ENCODE peak calls at places on chromosomes 13 and 19, in seven cellular contexts. O is CD8-positive, alpha-beta T cell; Z is fibroblast of lung; W is breast epithelium; V is lung; C is A549; Q is prostate gland. U is an unnamed sample.

GRCh38 chr19:2266183-2266993 is 10.2 kb upstream of the JSRP1 start:
- DNase-seq in O (no peak), Z (peak), W (peak), V (peak), C (no peak), Q (peak), U (peak)

GRCh38 chr19:23957660-23958281 is 43.1 kb downstream of the ZNF726 start:
- DNase-seq in O (no peak), Z (peak), W (no peak), V (peak), C (peak), Q (no peak), U (peak)

GRCh38 chr13:79589605-79590511 is 108.9 kb downstream of the NDFIP2 start:
- DNase-seq in O (no peak), Z (no peak), W (no peak), V (no peak), C (no peak), Q (peak), U (peak)

GRCh38 chr19:8254286-8255001 is 45.3 kb downstream of the CERS4 start:
- DNase-seq in O (no peak), Z (no peak), W (no peak), V (no peak), C (no peak), Q (no peak), U (no peak)

GRCh38 chr13:100128838-100129237 is 39.9 kb downstream of the PCCA start:
- DNase-seq in O (no peak), Z (no peak), W (no peak), V (no peak), C (no peak), Q (no peak), U (no peak)

GRCh38 chr19:30356951-30357579 is 15.1 kb upstream of the ZNF536 start:
- DNase-seq in O (no peak), Z (no peak), W (peak), V (no peak), C (no peak), Q (no peak), U (no peak)

GRCh38 chr13:96091164-96091931 is 1.4 kb downstream of the HS6ST3 start:
- DNase-seq in O (no peak), Z (no peak), W (no peak), V (no peak), C (no peak), Q (no peak), U (no peak)

GRCh38 chr13:28750187-28751045 is 31.6 kb upstream of the SLC46A3 start:
- DNase-seq in O (no peak), Z (no peak), W (no peak), V (no peak), C (peak), Q (no peak), U (peak)

GRCh38 chr13:92994056-92994455 is 232.6 kb upstream of the GPC6 start:
- DNase-seq in O (no peak), Z (peak), W (no peak), V (no peak), C (no peak), Q (no peak), U (peak)

GRCh38 chr19:34678085-34678412 is 571 bp downstream of the ZNF302 start:
- DNase-seq in O (no peak), Z (no peak), W (no peak), V (no peak), C (no peak), Q (no peak), U (no peak)

GRCh38 chr19:6278740-6279619 is 795 bp downstream of the MLLT1 start:
- DNase-seq in O (no peak), Z (no peak), W (no peak), V (no peak), C (no peak), Q (no peak), U (no peak)

GRCh38 chr19:54179921-54180452 is 7.0 kb upstream of the TMC4 start:
- DNase-seq in O (no peak), Z (peak), W (no peak), V (no peak), C (peak), Q (no peak), U (peak)

GRCh38 chr13:26050568-26051230 is 1.1 kb downstream of the SHISA2 start:
- DNase-seq in O (no peak), Z (no peak), W (no peak), V (peak), C (peak), Q (no peak), U (no peak)

GRCh38 chr13:44259045-44260042 is 114.3 kb upstream of the SERP2 start:
- DNase-seq in O (peak), Z (peak), W (no peak), V (peak), C (peak), Q (no peak), U (peak)

GRCh38 chr13:75226092-75226491 is 255.9 kb downstream of the TBC1D4 start:
- DNase-seq in O (no peak), Z (no peak), W (no peak), V (peak), C (no peak), Q (no peak), U (peak)

GRCh38 chr13:98978280-98978679 is 416 bp upstream of the DOCK9 start:
- DNase-seq in O (no peak), Z (peak), W (no peak), V (no peak), C (no peak), Q (no peak), U (peak)

GRCh38 chr13:98751397-98752110 is 918 bp downstream of the SLC15A1 start:
- DNase-seq in O (no peak), Z (peak), W (no peak), V (no peak), C (peak), Q (no peak), U (peak)

GRCh38 chr19:33300016-33300981 is 2.0 kb downstream of the CEBPA start:
- DNase-seq in O (no peak), Z (no peak), W (peak), V (peak), C (no peak), Q (peak), U (no peak)

DNA sequence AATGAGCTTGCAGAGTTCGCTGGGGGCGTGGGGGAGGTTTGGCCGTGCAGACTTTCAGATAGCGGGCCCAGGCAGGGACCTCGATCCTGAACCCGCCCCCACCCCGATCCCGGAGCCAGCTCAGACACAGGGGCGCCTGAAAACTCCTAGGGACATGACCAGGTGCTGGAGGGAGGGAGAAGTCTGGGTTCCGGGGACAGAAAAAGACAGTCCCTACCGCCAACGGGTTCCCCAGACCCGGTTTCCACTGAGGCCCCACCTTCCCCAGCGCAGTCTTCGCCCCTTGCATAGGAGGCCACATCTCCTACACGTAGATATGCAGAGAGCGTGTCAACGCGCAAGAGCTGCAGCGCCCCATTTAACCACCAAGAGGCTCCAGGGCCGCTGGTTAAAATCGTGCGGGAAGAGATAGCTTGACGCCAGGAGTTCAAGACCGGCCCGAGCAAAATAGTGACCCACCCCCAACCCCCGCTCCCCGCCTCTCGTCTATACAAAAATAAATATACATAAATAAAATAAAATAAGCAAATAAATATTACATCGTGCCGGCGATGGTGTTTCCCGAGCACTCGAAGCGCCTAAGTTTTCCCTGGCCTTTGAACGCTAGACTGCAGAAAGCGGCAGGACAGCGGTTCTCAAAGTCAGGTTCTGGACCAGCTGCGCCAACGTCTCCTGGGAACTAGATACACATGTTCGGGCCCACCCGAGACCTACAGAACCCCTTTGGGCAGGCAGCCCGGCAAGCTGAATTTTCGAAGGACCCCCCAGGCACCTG is 8.3 kb downstream of the CCDC8 start:
- DNase-seq in O (no peak), Z (peak), W (no peak), V (no peak), C (peak), Q (no peak), U (no peak)
- H3K4me3 ChIP-seq in O (peak), Z (no peak), W (peak), V (no peak), C (peak), Q (peak), U (peak)

DNA sequence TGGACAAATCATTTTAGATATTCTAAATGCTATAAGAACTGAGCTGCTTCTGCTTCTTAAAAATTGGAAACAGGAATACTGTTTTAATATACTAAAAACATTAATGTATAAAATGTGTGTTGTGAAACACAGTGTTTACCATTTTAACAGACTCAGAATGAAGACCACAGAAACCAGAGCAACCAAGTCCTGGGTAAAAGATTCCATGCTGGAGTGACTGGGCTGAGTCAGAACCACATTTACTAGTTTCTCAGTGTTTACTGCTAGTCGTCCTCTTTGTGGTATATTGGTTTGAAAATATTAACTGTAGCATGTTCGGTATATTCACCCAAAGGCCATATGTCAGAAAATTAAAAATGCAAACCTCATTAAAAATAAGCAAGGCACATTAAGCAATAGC is 31.9 kb downstream of the ANKRD10 start:
- DNase-seq in O (no peak), Z (peak), W (no peak), V (no peak), C (no peak), Q (no peak), U (no peak)
- H3K4me3 ChIP-seq in O (no peak), Z (no peak), W (no peak), V (no peak), C (no peak), Q (no peak), U (no peak)

DNA sequence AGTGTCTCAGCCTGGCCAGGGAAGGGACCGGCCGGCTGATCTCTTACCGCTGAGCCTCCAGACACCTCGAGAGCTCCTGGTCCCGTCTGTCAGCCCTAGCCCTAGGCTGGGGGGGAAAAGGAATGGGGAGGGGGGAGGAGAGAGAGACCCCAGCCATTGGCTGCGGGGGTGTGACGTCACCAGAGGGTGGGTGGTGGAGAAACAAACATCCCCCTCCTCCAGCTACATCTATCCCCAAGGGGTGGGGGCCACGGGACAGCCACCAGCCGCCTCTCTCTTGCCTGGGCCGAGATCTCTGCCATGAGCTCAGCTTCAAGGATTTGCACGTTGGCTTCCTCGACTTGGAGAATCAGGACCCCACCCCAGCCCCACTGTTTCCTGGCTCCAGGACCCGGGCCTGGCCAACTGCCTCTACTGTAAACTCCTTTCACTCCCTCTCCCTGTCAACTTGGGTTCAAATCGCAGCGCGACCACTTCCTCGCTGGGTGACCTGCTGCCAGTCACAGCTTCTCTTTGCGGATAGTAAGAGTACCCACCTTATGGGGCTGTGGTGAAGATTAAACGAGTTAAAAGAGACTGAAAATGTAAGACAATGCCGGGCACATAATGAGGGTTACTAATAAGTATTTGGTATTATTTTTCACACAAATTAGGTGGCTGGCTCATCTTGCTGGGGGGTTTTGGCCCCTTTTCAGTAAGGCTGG is at the start of gene PRX:
- DNase-seq in O (no peak), Z (no peak), W (no peak), V (no peak), C (no peak), Q (no peak), U (no peak)
- H3K4me3 ChIP-seq in O (no peak), Z (no peak), W (peak), V (peak), C (no peak), Q (no peak), U (no peak)

GRCh38 chr19:18164072-18164471 is 9.5 kb upstream of the IFI30 start:
- DNase-seq in O (no peak), Z (no peak), W (no peak), V (no peak), C (no peak), Q (no peak), U (no peak)

GRCh38 chr19:18160441-18160791 is 7.5 kb downstream of the PIK3R2 start:
- DNase-seq in O (no peak), Z (no peak), W (no peak), V (no peak), C (no peak), Q (no peak), U (no peak)

GRCh38 chr19:18159810-18160209 is 6.8 kb downstream of the PIK3R2 start:
- DNase-seq in O (no peak), Z (no peak), W (no peak), V (no peak), C (no peak), Q (no peak), U (no peak)

GRCh38 chr19:18160792-18161690 is 8.1 kb downstream of the PIK3R2 start:
- DNase-seq in O (peak), Z (peak), W (no peak), V (peak), C (peak), Q (peak), U (no peak)

GRCh38 chr19:18161691-18162039 is 8.7 kb downstream of the PIK3R2 start:
- DNase-seq in O (no peak), Z (no peak), W (no peak), V (no peak), C (no peak), Q (no peak), U (no peak)
- H3K4me3 ChIP-seq in O (no peak), Z (peak), W (peak), V (no peak), C (peak), Q (peak), U (no peak)

DNA sequence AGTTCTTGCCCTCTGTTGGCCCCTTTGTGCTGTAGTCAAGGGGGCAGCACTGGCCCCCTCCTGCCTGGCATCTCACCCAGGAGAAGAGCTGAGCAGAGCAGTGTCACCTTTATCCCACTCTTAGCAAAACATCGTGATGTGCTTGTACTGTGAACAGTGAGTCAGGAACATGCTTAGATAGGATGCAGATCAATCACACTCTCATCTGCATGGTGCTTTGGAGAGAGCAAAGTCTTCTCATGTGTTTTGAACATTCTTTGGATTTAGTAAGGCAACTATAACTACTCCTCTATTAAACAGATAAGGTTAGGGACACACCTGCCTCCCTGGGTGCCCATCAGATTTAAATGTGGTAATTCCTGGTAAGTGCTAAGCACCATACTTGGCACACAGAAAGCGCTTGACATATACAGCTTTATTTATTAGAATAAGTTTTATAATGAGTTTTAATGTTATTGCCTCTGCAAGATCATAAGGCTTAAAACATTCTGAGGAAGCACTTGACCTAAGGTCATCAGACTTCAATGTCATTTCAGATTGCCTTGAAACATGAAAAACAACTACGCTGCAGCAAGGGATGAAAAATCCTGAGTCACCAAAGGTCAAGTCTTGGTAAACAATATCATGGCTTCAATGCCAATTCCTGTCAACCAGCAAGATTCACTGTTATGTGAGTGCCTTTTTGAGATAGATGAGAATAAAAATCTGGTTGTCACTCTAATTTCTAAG is 82.4 kb upstream of the IRS2 start:
- DNase-seq in O (no peak), Z (peak), W (no peak), V (no peak), C (peak), Q (no peak), U (peak)
- H3K4me3 ChIP-seq in O (peak), Z (no peak), W (peak), V (no peak), C (peak), Q (peak), U (no peak)

GRCh38 chr13:31208554-31209122 is 8.9 kb downstream of the B3GLCT start:
- DNase-seq in O (no peak), Z (no peak), W (no peak), V (no peak), C (no peak), Q (no peak), U (no peak)

GRCh38 chr13:31207630-31208549 is 8.1 kb downstream of the B3GLCT start:
- DNase-seq in O (no peak), Z (peak), W (no peak), V (no peak), C (no peak), Q (no peak), U (no peak)

GRCh38 chr13:31213681-31214289 is 14.0 kb downstream of the B3GLCT start:
- DNase-seq in O (no peak), Z (no peak), W (no peak), V (no peak), C (no peak), Q (no peak), U (no peak)

GRCh38 chr13:31209172-31209818 is 9.5 kb downstream of the B3GLCT start:
- DNase-seq in O (no peak), Z (peak), W (no peak), V (no peak), C (no peak), Q (peak), U (no peak)

DNA sequence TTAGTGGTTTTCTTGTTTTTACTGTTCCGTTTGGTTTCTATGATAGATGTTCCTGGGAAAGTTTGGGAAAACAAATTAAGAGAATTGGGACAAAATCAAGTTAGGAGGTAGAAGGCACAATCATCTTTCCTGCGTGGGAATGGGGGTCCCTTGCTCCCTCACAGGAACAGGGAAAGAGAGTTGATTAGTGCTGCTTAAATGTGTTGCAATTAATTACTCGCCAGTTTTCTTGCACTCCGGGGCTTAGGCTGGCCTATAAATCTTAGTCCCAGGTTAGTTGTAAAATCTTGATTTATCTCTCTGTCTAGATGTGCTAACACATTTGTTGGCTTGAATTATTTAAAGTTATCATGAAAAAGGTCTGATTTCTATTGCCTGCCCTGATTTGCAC is 10.0 kb downstream of the B3GLCT start:
- DNase-seq in O (no peak), Z (no peak), W (no peak), V (no peak), C (no peak), Q (no peak), U (no peak)
- H3K4me3 ChIP-seq in O (no peak), Z (no peak), W (no peak), V (no peak), C (no peak), Q (no peak), U (no peak)

GRCh38 chr19:3607398-3608078 is 863 bp upstream of the TBXA2R start:
- DNase-seq in O (no peak), Z (no peak), W (no peak), V (no peak), C (no peak), Q (no peak), U (no peak)
- H3K4me3 ChIP-seq in O (no peak), Z (peak), W (peak), V (no peak), C (peak), Q (peak), U (peak)

GRCh38 chr13:85413664-85414063 is 385.6 kb downstream of the SLITRK6 start:
- DNase-seq in O (no peak), Z (no peak), W (no peak), V (no peak), C (no peak), Q (no peak), U (no peak)

GRCh38 chr13:85412448-85412847 is 386.8 kb downstream of the SLITRK6 start:
- DNase-seq in O (no peak), Z (no peak), W (no peak), V (no peak), C (no peak), Q (no peak), U (no peak)

GRCh38 chr13:85406269-85406975 is 392.8 kb downstream of the SLITRK6 start:
- DNase-seq in O (no peak), Z (no peak), W (no peak), V (no peak), C (no peak), Q (no peak), U (no peak)

GRCh38 chr13:85408415-85408814 is 390.8 kb downstream of the SLITRK6 start:
- DNase-seq in O (no peak), Z (no peak), W (no peak), V (no peak), C (no peak), Q (no peak), U (no peak)

DNA sequence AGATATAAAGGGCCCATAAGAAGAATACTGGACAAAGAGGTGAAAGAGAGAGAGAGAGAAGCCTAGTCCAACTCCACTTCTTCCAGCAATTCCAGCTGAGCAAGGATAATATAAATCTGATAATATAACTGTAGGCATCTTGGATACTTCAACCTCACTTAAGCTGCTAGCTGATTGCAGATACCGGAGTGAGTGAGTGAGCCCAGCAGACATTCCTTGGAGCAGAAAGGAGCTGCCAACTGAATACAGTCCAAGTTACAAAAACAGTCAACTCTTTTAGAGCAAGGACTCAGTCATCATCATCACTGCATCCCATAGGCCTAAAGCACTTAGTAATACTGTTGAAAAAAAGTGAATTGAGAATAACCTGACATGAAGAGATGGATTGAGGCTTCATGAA is 387.6 kb downstream of the SLITRK6 start:
- DNase-seq in O (no peak), Z (no peak), W (no peak), V (no peak), C (no peak), Q (no peak), U (no peak)
- H3K4me3 ChIP-seq in O (no peak), Z (no peak), W (no peak), V (no peak), C (no peak), Q (no peak), U (no peak)

U was measured in bronchial epithelial cell.